ENCODE peak calls at places on chromosomes 1 and 21, in four cellular contexts. One of them, this sample, is unnamed.

GRCh38 chr1:24221246-24221645 is 34.2 kb upstream of the IFNLR1 start:
- DNase-seq in bronchial epithelial cell: no peak
- DNase-seq in fibroblast of pulmonary artery: no peak
- DNase-seq in B cell: no peak
- DNase-seq in this sample: no peak

GRCh38 chr1:59279651-59280050 is 17.2 kb upstream of the FGGY start:
- DNase-seq in bronchial epithelial cell: no peak
- DNase-seq in fibroblast of pulmonary artery: peak
- DNase-seq in B cell: no peak
- DNase-seq in this sample: no peak

GRCh38 chr1:195294911-195295310 is 1313.3 kb downstream of the KCNT2 start:
- DNase-seq in bronchial epithelial cell: no peak
- DNase-seq in fibroblast of pulmonary artery: no peak
- DNase-seq in B cell: no peak
- DNase-seq in this sample: no peak

GRCh38 chr1:17148950-17149608 is 29.8 kb upstream of the PADI2 start:
- DNase-seq in bronchial epithelial cell: no peak
- DNase-seq in fibroblast of pulmonary artery: no peak
- DNase-seq in B cell: no peak
- DNase-seq in this sample: no peak

GRCh38 chr1:232578681-232579195 is 51.2 kb downstream of the SIPA1L2 start:
- DNase-seq in bronchial epithelial cell: no peak
- DNase-seq in fibroblast of pulmonary artery: peak
- DNase-seq in B cell: no peak
- DNase-seq in this sample: no peak

GRCh38 chr1:40847023-40847740 is 15.0 kb downstream of the CITED4 start:
- DNase-seq in bronchial epithelial cell: peak
- DNase-seq in fibroblast of pulmonary artery: no peak
- DNase-seq in B cell: no peak
- DNase-seq in this sample: no peak

GRCh38 chr1:2019162-2019542 is at the start of gene GABRD:
- DNase-seq in bronchial epithelial cell: no peak
- DNase-seq in fibroblast of pulmonary artery: no peak
- DNase-seq in B cell: no peak
- DNase-seq in this sample: no peak

GRCh38 chr1:183093821-183094287 is 70.6 kb downstream of the LAMC1 start:
- DNase-seq in bronchial epithelial cell: peak
- DNase-seq in fibroblast of pulmonary artery: peak
- DNase-seq in B cell: no peak
- DNase-seq in this sample: no peak

GRCh38 chr1:164320780-164321683 is 238.0 kb upstream of the PBX1 start:
- DNase-seq in bronchial epithelial cell: peak
- DNase-seq in fibroblast of pulmonary artery: peak
- DNase-seq in B cell: no peak
- DNase-seq in this sample: no peak

GRCh38 chr21:33940164-33940563 is 24.6 kb upstream of the ATP5PO start:
- DNase-seq in bronchial epithelial cell: no peak
- DNase-seq in fibroblast of pulmonary artery: peak
- DNase-seq in B cell: no peak
- DNase-seq in this sample: no peak

GRCh38 chr21:42002421-42002958 is 7.7 kb downstream of the ZBTB21 start:
- DNase-seq in bronchial epithelial cell: peak
- DNase-seq in fibroblast of pulmonary artery: peak
- DNase-seq in B cell: no peak
- DNase-seq in this sample: peak

GRCh38 chr1:193068013-193068412 is 8.6 kb downstream of the RO60 start:
- DNase-seq in bronchial epithelial cell: no peak
- DNase-seq in fibroblast of pulmonary artery: no peak
- DNase-seq in B cell: no peak
- DNase-seq in this sample: no peak

GRCh38 chr1:118461154-118461553 is 276.1 kb upstream of the SPAG17 start:
- DNase-seq in bronchial epithelial cell: peak
- DNase-seq in fibroblast of pulmonary artery: no peak
- DNase-seq in B cell: no peak
- DNase-seq in this sample: no peak
- TF ChIP-seq CTCF in bronchial epithelial cell: peak
- TF ChIP-seq CTCF in fibroblast of pulmonary artery: no peak
- TF ChIP-seq CTCF in B cell: no peak
- TF ChIP-seq CTCF in this sample: no peak

GRCh38 chr21:29943885-29944284 is 4.1 kb upstream of the GRIK1 start:
- DNase-seq in bronchial epithelial cell: peak
- DNase-seq in fibroblast of pulmonary artery: no peak
- DNase-seq in B cell: no peak
- DNase-seq in this sample: no peak
- TF ChIP-seq CTCF in bronchial epithelial cell: peak
- TF ChIP-seq CTCF in fibroblast of pulmonary artery: peak
- TF ChIP-seq CTCF in B cell: no peak
- TF ChIP-seq CTCF in this sample: no peak

GRCh38 chr1:36579049-36579448 is 96.3 kb upstream of the CSF3R start:
- DNase-seq in bronchial epithelial cell: no peak
- DNase-seq in fibroblast of pulmonary artery: no peak
- DNase-seq in B cell: no peak
- DNase-seq in this sample: no peak

GRCh38 chr1:36576677-36577076 is 94.0 kb upstream of the CSF3R start:
- DNase-seq in bronchial epithelial cell: no peak
- DNase-seq in fibroblast of pulmonary artery: no peak
- DNase-seq in B cell: no peak
- DNase-seq in this sample: no peak

GRCh38 chr1:36572906-36573305 is 90.2 kb upstream of the CSF3R start:
- DNase-seq in bronchial epithelial cell: no peak
- DNase-seq in fibroblast of pulmonary artery: no peak
- DNase-seq in B cell: no peak
- DNase-seq in this sample: no peak

GRCh38 chr1:36573445-36573844 is 90.7 kb upstream of the CSF3R start:
- DNase-seq in bronchial epithelial cell: no peak
- DNase-seq in fibroblast of pulmonary artery: no peak
- DNase-seq in B cell: no peak
- DNase-seq in this sample: no peak

GRCh38 chr1:36576118-36576517 is 93.4 kb upstream of the CSF3R start:
- DNase-seq in bronchial epithelial cell: peak
- DNase-seq in fibroblast of pulmonary artery: peak
- DNase-seq in B cell: peak
- DNase-seq in this sample: peak
- TF ChIP-seq CTCF in bronchial epithelial cell: peak
- TF ChIP-seq CTCF in fibroblast of pulmonary artery: peak
- TF ChIP-seq CTCF in B cell: peak
- TF ChIP-seq CTCF in this sample: peak

GRCh38 chr1:152880907-152881306 is 2.8 kb downstream of the SMCP start:
- DNase-seq in bronchial epithelial cell: no peak
- DNase-seq in fibroblast of pulmonary artery: no peak
- DNase-seq in B cell: no peak
- DNase-seq in this sample: peak
- TF ChIP-seq CTCF in bronchial epithelial cell: no peak
- TF ChIP-seq CTCF in fibroblast of pulmonary artery: no peak
- TF ChIP-seq CTCF in B cell: no peak
- TF ChIP-seq CTCF in this sample: no peak

GRCh38 chr1:79655876-79656275 is 649.3 kb upstream of the ADGRL4 start:
- DNase-seq in bronchial epithelial cell: no peak
- DNase-seq in fibroblast of pulmonary artery: no peak
- DNase-seq in B cell: no peak
- DNase-seq in this sample: no peak
- TF ChIP-seq CTCF in bronchial epithelial cell: no peak
- TF ChIP-seq CTCF in fibroblast of pulmonary artery: no peak
- TF ChIP-seq CTCF in B cell: no peak
- TF ChIP-seq CTCF in this sample: no peak

This sample was measured in GM10248.